ENCODE peak calls at places on chromosome 10, in eight cellular contexts. H is cardiac fibroblast, Q is AG09319, L is heart right ventricle, F is OCI-LY7, C is MM.1S, M is PC-9, W is uterus. X is an unnamed sample.

GRCh38 chr10:58016614-58017013 is 251.1 kb downstream of the IPMK start:
- DNase-seq in H (no peak), Q (no peak), L (no peak), F (no peak), C (no peak), M (no peak), W (no peak), X (no peak)

GRCh38 chr10:60733189-60733815 is 45.0 kb upstream of the CDK1 start:
- DNase-seq in H (no peak), Q (no peak), L (peak; percentile 12), F (no peak), C (peak; percentile 62), M (peak; percentile 60), W (no peak), X (peak; percentile 77)

GRCh38 chr10:12469345-12469744 is 120.0 kb downstream of the CAMK1D start:
- DNase-seq in H (no peak), Q (no peak), L (no peak), F (no peak), C (no peak), M (no peak), W (no peak), X (no peak)

GRCh38 chr10:116026315-116026714 is 246.7 kb downstream of the GFRA1 start:
- DNase-seq in H (no peak), Q (no peak), L (no peak), F (no peak), C (no peak), M (no peak), W (no peak), X (no peak)

GRCh38 chr10:92149261-92149660 is 141.6 kb downstream of the CPEB3 start:
- DNase-seq in H (no peak), Q (no peak), L (no peak), F (no peak), C (no peak), M (no peak), W (no peak), X (no peak)

GRCh38 chr10:30977385-30977784 is 54.3 kb downstream of the ZNF438 start:
- DNase-seq in H (no peak), Q (no peak), L (no peak), F (no peak), C (no peak), M (no peak), W (no peak), X (no peak)

GRCh38 chr10:122168598-122168997 is 102.5 kb upstream of the BTBD16 start:
- DNase-seq in H (no peak), Q (no peak), L (no peak), F (no peak), C (no peak), M (no peak), W (no peak), X (no peak)

GRCh38 chr10:30862486-30862885 is 169.2 kb downstream of the ZNF438 start:
- DNase-seq in H (peak; percentile 82), Q (peak; percentile 74), L (no peak), F (no peak), C (no peak), M (peak; percentile 70), W (no peak), X (no peak)

GRCh38 chr10:67473850-67474633 is 222.0 kb downstream of the CTNNA3 start:
- DNase-seq in H (no peak), Q (no peak), L (no peak), F (no peak), C (no peak), M (no peak), W (no peak), X (no peak)

GRCh38 chr10:93991596-93992284 is 2.0 kb upstream of the PLCE1 start:
- DNase-seq in H (peak; percentile 78), Q (no peak), L (peak; percentile 51), F (no peak), C (no peak), M (peak; percentile 75), W (peak; percentile 61), X (no peak)

GRCh38 chr10:30284860-30285594 is 64.1 kb downstream of the MTPAP start:
- DNase-seq in H (peak; percentile 19), Q (no peak), L (no peak), F (no peak), C (peak; percentile 57), M (no peak), W (no peak), X (no peak)

GRCh38 chr10:132270256-132270655 is 37.5 kb downstream of the STK32C start:
- DNase-seq in H (no peak), Q (no peak), L (peak; percentile 8), F (no peak), C (no peak), M (no peak), W (no peak), X (peak; percentile 27)

GRCh38 chr10:95861401-95861800 is 46.4 kb upstream of the CC2D2B start:
- DNase-seq in H (no peak), Q (no peak), L (no peak), F (no peak), C (no peak), M (no peak), W (no peak), X (no peak)

GRCh38 chr10:17617031-17617911 is at the start of gene HACD1:
- DNase-seq in H (peak; percentile 59), Q (no peak), L (peak; percentile 73), F (no peak), C (no peak), M (peak; percentile 46), W (peak; percentile 48), X (peak; percentile 85)

GRCh38 chr10:11521860-11522259 is 89.6 kb downstream of the USP6NL start:
- DNase-seq in H (peak; percentile 67), Q (no peak), L (no peak), F (no peak), C (no peak), M (no peak), W (no peak), X (no peak)

GRCh38 chr10:55629792-55630490 is 731.1 kb downstream of the ZWINT start:
- DNase-seq in H (peak; percentile 41), Q (no peak), L (no peak), F (no peak), C (peak; percentile 48), M (no peak), W (no peak), X (no peak)

GRCh38 chr10:103692421-103693069 is 162.8 kb downstream of the SH3PXD2A start:
- DNase-seq in H (no peak), Q (no peak), L (no peak), F (peak; percentile 75), C (peak; percentile 76), M (no peak), W (no peak), X (no peak)

GRCh38 chr10:50503661-50504320 is 120.0 kb downstream of the SGMS1 start:
- DNase-seq in H (no peak), Q (no peak), L (no peak), F (no peak), C (no peak), M (peak; percentile 78), W (no peak), X (no peak)

GRCh38 chr10:44382981-44383748 is 1.7 kb downstream of the CXCL12 start:
- DNase-seq in H (no peak), Q (no peak), L (no peak), F (no peak), C (no peak), M (no peak), W (peak; percentile 15), X (no peak)

GRCh38 chr10:6607778-6608177 is 27.7 kb upstream of the PRKCQ start:
- DNase-seq in H (no peak), Q (no peak), L (no peak), F (no peak), C (no peak), M (no peak), W (no peak), X (no peak)

GRCh38 chr10:103476046-103476768 is 2.8 kb downstream of the CALHM3 start:
- DNase-seq in H (no peak), Q (no peak), L (no peak), F (peak; percentile 73), C (peak; percentile 31), M (no peak), W (no peak), X (no peak)

GRCh38 chr10:69801094-69801433 is 642 bp upstream of the COL13A1 start:
- DNase-seq in H (peak; percentile 60), Q (no peak), L (peak; percentile 53), F (peak; percentile 13), C (peak; percentile 40), M (peak; percentile 67), W (no peak), X (peak; percentile 57)
- TF ChIP-seq CTCF in H (peak; percentile 74), Q (peak; percentile 55), L (peak; percentile 14), F (peak; percentile 71), C (peak; percentile 63), M (peak; percentile 82), W (peak; percentile 7), X (peak; percentile 48)

GRCh38 chr10:109183366-109183765 is 739.9 kb downstream of the XPNPEP1 start:
- DNase-seq in H (peak; percentile 82), Q (no peak), L (no peak), F (no peak), C (no peak), M (no peak), W (no peak), X (no peak)
- TF ChIP-seq CTCF in H (no peak), Q (no peak), L (no peak), F (no peak), C (no peak), M (no peak), W (no peak), X (no peak)

DNA sequence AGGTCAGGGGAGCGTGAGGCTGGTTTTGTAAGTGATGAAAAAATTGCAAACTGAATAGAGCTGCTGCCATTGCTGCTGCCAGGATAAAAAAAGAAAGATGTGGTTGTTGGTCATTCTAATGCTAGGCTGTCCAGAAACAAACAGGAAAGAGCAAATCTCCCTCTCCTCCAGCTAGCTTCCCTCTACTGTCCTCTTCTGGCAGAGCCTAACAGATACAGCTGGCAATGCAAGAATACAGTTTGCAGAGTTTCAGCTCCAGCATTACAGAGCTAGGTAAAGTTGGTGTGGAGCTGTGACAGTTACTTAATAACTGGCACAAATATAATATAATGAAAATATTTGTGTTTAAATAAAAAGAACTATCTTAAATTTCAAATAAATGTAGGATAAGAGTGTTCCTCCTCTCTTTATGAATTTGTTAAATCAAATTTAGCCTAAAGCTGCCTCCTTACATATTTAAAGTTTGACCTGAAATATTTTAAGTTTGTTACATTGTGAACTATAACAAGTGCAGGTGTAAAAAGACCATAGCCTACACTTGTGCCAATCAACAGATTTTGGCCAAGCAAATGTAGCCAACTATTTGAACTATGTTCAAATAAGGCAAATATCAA is 407.7 kb downstream of the SH2D4B start:
- DNase-seq in H (no peak), Q (no peak), L (no peak), F (no peak), C (peak; percentile 86), M (no peak), W (no peak), X (no peak)
- TF ChIP-seq CTCF in H (no peak), Q (no peak), L (peak; percentile 28), F (peak; percentile 51), C (peak; percentile 90), M (peak; percentile 42), W (peak; percentile 49), X (peak; percentile 47)

GRCh38 chr10:9608592-9608991 is 1409.1 kb upstream of the CELF2 start:
- DNase-seq in H (peak; percentile 65), Q (no peak), L (no peak), F (peak; percentile 2), C (no peak), M (no peak), W (no peak), X (no peak)
- TF ChIP-seq CTCF in H (peak; percentile 50), Q (peak; percentile 41), L (no peak), F (peak; percentile 68), C (no peak), M (peak; percentile 58), W (no peak), X (peak; percentile 22)

GRCh38 chr10:2978111-2978510 is 89.2 kb upstream of the PFKP start:
- DNase-seq in H (peak; percentile 76), Q (peak; percentile 5), L (no peak), F (peak; percentile 43), C (no peak), M (peak; percentile 35), W (no peak), X (no peak)
- TF ChIP-seq CTCF in H (peak; percentile 42), Q (peak; percentile 60), L (no peak), F (peak; percentile 72), C (peak; percentile 3), M (peak; percentile 59), W (peak; percentile 57), X (peak; percentile 47)